ENCODE peak calls at places on chromosomes 6 and 20, in five cellular contexts. H, M, N, C and D are unnamed samples.

GRCh38 chr6:37244430-37245310 is 12.9 kb upstream of the TBC1D22B start:
- DNase-seq in H (no peak), M (no peak), N (no peak), C (peak; percentile 93), D (no peak)

GRCh38 chr20:3980260-3981131 is 34.9 kb downstream of the RNF24 start:
- DNase-seq in H (no peak), M (no peak), N (no peak), C (no peak), D (peak; percentile 49)

GRCh38 chr6:5081182-5081581 is 4.0 kb upstream of the PPP1R3G start:
- DNase-seq in H (no peak), M (no peak), N (no peak), C (no peak), D (no peak)

GRCh38 chr6:34912715-34913464 is 23.8 kb downstream of the ANKS1A start:
- DNase-seq in H (no peak), M (no peak), N (no peak), C (no peak), D (peak; percentile 41)

GRCh38 chr6:164477790-164478189 is 831.6 kb downstream of the C6orf118 start:
- DNase-seq in H (no peak), M (no peak), N (no peak), C (no peak), D (no peak)

GRCh38 chr20:24206995-24207394 is 218.4 kb upstream of the GGTLC1 start:
- DNase-seq in H (no peak), M (no peak), N (no peak), C (no peak), D (no peak)

GRCh38 chr6:56833127-56833791 is 121.6 kb upstream of the BEND6 start:
- DNase-seq in H (no peak), M (no peak), N (no peak), C (no peak), D (no peak)

GRCh38 chr6:41373919-41374617 is 38.7 kb downstream of the NCR2 start:
- DNase-seq in H (no peak), M (peak; percentile 21), N (no peak), C (no peak), D (peak; percentile 31)

GRCh38 chr20:19786311-19786710 is 28.3 kb downstream of the RIN2 start:
- DNase-seq in H (no peak), M (no peak), N (no peak), C (peak; percentile 47), D (no peak)

GRCh38 chr6:44002071-44002590 is 125.1 kb downstream of the MRPL14 start:
- DNase-seq in H (peak; percentile 44), M (peak; percentile 18), N (no peak), C (no peak), D (no peak)

GRCh38 chr6:107819976-107820551 is 4.0 kb downstream of the SCML4 start:
- DNase-seq in H (no peak), M (no peak), N (no peak), C (peak; percentile 24), D (no peak)

GRCh38 chr20:16115891-16116577 is 457.2 kb downstream of the KIF16B start:
- DNase-seq in H (no peak), M (no peak), N (no peak), C (no peak), D (no peak)

GRCh38 chr20:40016359-40016758 is 672.7 kb downstream of the MAFB start:
- DNase-seq in H (no peak), M (no peak), N (no peak), C (no peak), D (no peak)

GRCh38 chr6:90406142-90406794 is 109.6 kb upstream of the BACH2 start:
- DNase-seq in H (no peak), M (no peak), N (no peak), C (no peak), D (no peak)

GRCh38 chr6:21240709-21241108 is 352.8 kb upstream of the SOX4 start:
- DNase-seq in H (no peak), M (no peak), N (no peak), C (no peak), D (no peak)

GRCh38 chr20:50376888-50377459 is 133.2 kb upstream of the PTPN1 start:
- DNase-seq in H (no peak), M (no peak), N (no peak), C (no peak), D (no peak)

GRCh38 chr6:69894578-69895347 is 28.4 kb downstream of the COL19A1 start:
- DNase-seq in H (no peak), M (no peak), N (no peak), C (no peak), D (peak; percentile 22)

GRCh38 chr6:129644567-129645015 is 65.4 kb downstream of the ARHGAP18 start:
- DNase-seq in H (no peak), M (no peak), N (no peak), C (no peak), D (no peak)